ENCODE peak calls at places on chromosomes 4 and X, in ten cellular contexts. L is ELF-1, D is NCI-H1105, H is fibroblast of lung, E is Karpas-422, K is D341Med, W is B cell, M is non-pigmented ciliary epithelial cell, S is NCI-H524 treated with DMSO at 0.1 percent for 48 hours, J is left ventricle myocardium superior. C is an unnamed sample.

GRCh38 chr4:15754323-15754722 is 23.8 kb upstream of the CD38 start:
- DNase-seq in L (no peak), D (no peak), H (peak; percentile 44), E (no peak), K (no peak), W (no peak), M (peak; percentile 69), S (no peak), J (no peak), C (no peak)

GRCh38 chrX:48648299-48648698 is 35.3 kb upstream of the WAS start:
- DNase-seq in L (peak; percentile 48), D (no peak), H (peak; percentile 71), E (peak; percentile 61), K (peak; percentile 51), W (peak; percentile 56), M (peak; percentile 5), S (peak; percentile 61), J (peak; percentile 28), C (peak; percentile 20)

GRCh38 chrX:129600981-129601424 is 53.8 kb downstream of the APLN start:
- DNase-seq in L (no peak), D (no peak), H (peak; percentile 15), E (peak; percentile 73), K (peak; percentile 41), W (peak; percentile 37), M (no peak), S (no peak), J (no peak), C (peak; percentile 17)

GRCh38 chr4:184102488-184102887 is 115.2 kb downstream of the ENPP6 start:
- DNase-seq in L (no peak), D (no peak), H (no peak), E (no peak), K (no peak), W (no peak), M (no peak), S (no peak), J (no peak), C (no peak)

GRCh38 chr4:19486400-19486799 is 765.3 kb upstream of the SLIT2 start:
- DNase-seq in L (no peak), D (no peak), H (peak; percentile 11), E (no peak), K (peak; percentile 23), W (no peak), M (no peak), S (no peak), J (no peak), C (no peak)

GRCh38 chr4:8332038-8332857 is 62.7 kb downstream of the HTRA3 start:
- DNase-seq in L (no peak), D (no peak), H (no peak), E (no peak), K (no peak), W (no peak), M (no peak), S (no peak), J (no peak), C (no peak)

GRCh38 chrX:40300286-40300890 is 202.6 kb upstream of the BCOR start:
- DNase-seq in L (peak; percentile 93), D (no peak), H (no peak), E (no peak), K (no peak), W (peak; percentile 9), M (no peak), S (no peak), J (no peak), C (no peak)

GRCh38 chrX:69152398-69152797 is 12.9 kb downstream of the PJA1 start:
- DNase-seq in L (peak; percentile 69), D (no peak), H (no peak), E (no peak), K (no peak), W (no peak), M (no peak), S (no peak), J (peak; percentile 66), C (no peak)